ENCODE peak calls at places on chromosome 19, in seven cellular contexts. T, Q, X, D, E, L and A are unnamed samples.
A peak's percentile ranks its signal among the peaks of the same experiment; 100 is the strongest.

GRCh38 chr19:343941-344624 is 513 bp downstream of the MIER2 start:
- DNase-seq in E (no peak), T (no peak), X (peak; percentile 47), L (peak; percentile 59), Q (no peak), D (peak; percentile 65), A (no peak)

GRCh38 chr19:4197625-4198466 is 15.4 kb downstream of the ANKRD24 start:
- DNase-seq in Q (no peak), D (no peak), X (peak; percentile 87), L (peak; percentile 80), T (no peak), E (no peak), A (no peak)

GRCh38 chr19:37218592-37218935 is 550 bp downstream of the ZNF383 start:
- DNase-seq in L (no peak), D (no peak), T (no peak), E (no peak), X (no peak), Q (no peak), A (no peak)

GRCh38 chr19:16160943-16161560 is 12.3 kb downstream of the CIB3 start:
- DNase-seq in L (no peak), Q (peak; percentile 30), T (no peak), X (no peak), E (peak; percentile 47), D (no peak), A (no peak)

GRCh38 chr19:29724102-29724641 is 9.1 kb upstream of the C19orf12 start:
- DNase-seq in L (peak; percentile 73), Q (no peak), E (no peak), X (peak; percentile 75), D (no peak), T (no peak), A (no peak)

GRCh38 chr19:40467007-40467565 is 285 bp downstream of the SPTBN4 start:
- DNase-seq in L (peak; percentile 64), T (no peak), E (no peak), X (peak; percentile 54), Q (no peak), D (peak; percentile 68), A (no peak)

GRCh38 chr19:40872209-40872608 is 9.8 kb downstream of the CYP2A7 start:
- DNase-seq in T (no peak), E (no peak), D (no peak), Q (no peak), X (no peak), L (no peak), A (no peak)

GRCh38 chr19:55632463-55632834 is 8.1 kb upstream of the ZNF784 start:
- DNase-seq in D (peak; percentile 96), T (peak; percentile 95), L (peak; percentile 94), X (peak; percentile 99), Q (peak; percentile 88), E (peak; percentile 94), A (peak; percentile 94)

GRCh38 chr19:8021374-8021773 is 15.9 kb upstream of the ELAVL1 start:
- DNase-seq in T (no peak), D (no peak), X (no peak), Q (no peak), E (no peak), L (no peak), A (no peak)

GRCh38 chr19:15074371-15074770 is 7.6 kb upstream of the OR1I1 start:
- DNase-seq in X (no peak), E (no peak), Q (no peak), T (no peak), D (no peak), L (no peak), A (no peak)

GRCh38 chr19:13143135-13143534 is 7.0 kb downstream of the STX10 start:
- DNase-seq in L (no peak), Q (peak; percentile 51), T (no peak), X (no peak), D (no peak), E (no peak), A (no peak)

GRCh38 chr19:7869910-7870511 is 4.2 kb downstream of the PRR36 start:
- DNase-seq in D (no peak), Q (peak; percentile 87), E (peak; percentile 63), L (peak; percentile 85), T (peak; percentile 68), X (peak; percentile 96), A (no peak)

GRCh38 chr19:21130097-21130775 is 11.6 kb upstream of the ZNF431 start:
- DNase-seq in L (no peak), T (no peak), Q (no peak), E (no peak), D (no peak), X (no peak), A (no peak)

GRCh38 chr19:30363073-30363472 is 9.1 kb upstream of the ZNF536 start:
- DNase-seq in L (no peak), Q (no peak), D (no peak), X (no peak), T (no peak), E (no peak), A (no peak)

GRCh38 chr19:13622727-13623126 is 116.4 kb upstream of the CACNA1A start:
- DNase-seq in T (no peak), Q (no peak), E (no peak), L (no peak), X (peak; percentile 33), D (no peak), A (no peak)

GRCh38 chr19:51628153-51628939 is 1.9 kb downstream of the SIGLEC5 start:
- DNase-seq in T (no peak), D (no peak), E (no peak), Q (no peak), X (no peak), L (no peak), A (no peak)

GRCh38 chr19:18763674-18764590 is 27.2 kb downstream of the COMP start:
- DNase-seq in D (no peak), L (no peak), T (no peak), Q (no peak), E (no peak), X (no peak), A (peak; percentile 88)

GRCh38 chr19:4449022-4449825 is 8.4 kb downstream of the UBXN6 start:
- DNase-seq in Q (no peak), L (no peak), D (peak; percentile 88), T (no peak), X (no peak), E (no peak), A (no peak)

GRCh38 chr19:6811906-6812305 is 39.4 kb downstream of the VAV1 start:
- DNase-seq in Q (peak; percentile 31), E (no peak), D (no peak), T (no peak), X (peak; percentile 66), L (no peak), A (no peak)

DNA sequence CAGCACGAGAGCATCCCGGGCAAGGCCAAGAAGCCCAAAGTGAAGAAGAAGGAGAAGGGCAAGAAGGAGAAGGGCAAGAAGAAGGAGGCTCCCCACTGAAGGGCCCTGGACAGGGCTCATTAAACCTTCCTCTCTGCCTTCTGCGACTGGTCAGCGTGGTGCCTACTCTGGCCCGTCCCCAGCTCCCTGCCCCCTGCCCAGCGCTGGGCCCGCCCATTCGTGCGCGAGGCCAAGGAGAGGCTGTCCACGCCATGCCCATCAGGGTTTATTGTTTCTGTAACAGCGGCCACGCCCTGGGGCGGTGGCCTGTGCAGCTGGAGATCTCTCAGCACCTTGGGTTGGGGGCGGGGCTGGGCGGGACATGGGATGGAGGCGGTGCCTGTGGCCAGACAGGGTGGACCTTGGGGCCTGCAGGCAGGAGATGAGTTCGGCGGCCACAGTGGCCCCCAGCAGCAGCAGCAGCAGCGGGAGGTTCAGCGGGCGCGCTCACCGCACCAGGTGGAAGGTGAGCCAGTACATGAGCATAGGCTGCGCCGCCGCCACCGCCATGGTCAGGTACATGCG is 897 bp downstream of the C19orf33 start:
- DNase-seq in Q (peak; percentile 76), D (no peak), X (peak; percentile 98), E (peak; percentile 94), L (peak; percentile 85), T (peak; percentile 93), A (peak; percentile 74)
- TF ChIP-seq POLR2AphosphoS5 in Q (no peak), D (no peak), X (peak; percentile 88), E (peak; percentile 44), L (no peak), T (peak; percentile 92), A (no peak)

GRCh38 chr19:1652471-1653299 is at the start of gene TCF3:
- DNase-seq in L (peak; percentile 98), X (peak; percentile 98), E (peak; percentile 99), Q (peak; percentile 96), T (peak; percentile 99), D (peak; percentile 99), A (peak; percentile 98)
- TF ChIP-seq POLR2AphosphoS5 in L (peak; percentile 13), X (no peak), E (peak; percentile 31), Q (peak; percentile 27), T (peak; percentile 72), D (peak; percentile 65), A (peak; percentile 96)

GRCh38 chr19:5782945-5783919 is 1.3 kb downstream of the PRR22 start:
- DNase-seq in D (peak; percentile 63), E (no peak), T (no peak), L (no peak), X (no peak), Q (no peak), A (no peak)
- TF ChIP-seq POLR2AphosphoS5 in D (no peak), E (no peak), T (no peak), L (no peak), X (no peak), Q (no peak), A (no peak)

GRCh38 chr19:38742296-38742695 is 2.0 kb downstream of the CAPN12 start:
- DNase-seq in X (no peak), T (no peak), L (no peak), Q (no peak), E (no peak), D (no peak), A (no peak)
- TF ChIP-seq POLR2AphosphoS5 in X (no peak), T (no peak), L (no peak), Q (no peak), E (no peak), D (no peak), A (no peak)

GRCh38 chr19:46229442-46229841 is at the start of gene IGFL1:
- DNase-seq in D (no peak), Q (no peak), X (no peak), T (no peak), L (no peak), E (no peak), A (no peak)
- TF ChIP-seq POLR2AphosphoS5 in D (no peak), Q (no peak), X (no peak), T (no peak), L (no peak), E (no peak), A (no peak)

GRCh38 chr19:11787536-11787935 is 10.8 kb upstream of the ZNF491 start:
- DNase-seq in E (no peak), Q (no peak), X (no peak), D (no peak), L (no peak), T (no peak), A (no peak)

GRCh38 chr19:11797491-11797890 is 832 bp upstream of the ZNF491 start:
- DNase-seq in E (peak; percentile 92), L (peak; percentile 84), X (peak; percentile 94), D (peak; percentile 94), Q (peak; percentile 90), T (peak; percentile 93), A (peak; percentile 83)

GRCh38 chr19:11798391-11799296 is at the start of gene ZNF491:
- DNase-seq in T (peak; percentile 94), Q (peak; percentile 87), X (peak; percentile 97), E (peak; percentile 96), D (peak; percentile 95), L (peak; percentile 94), A (peak; percentile 82)

DNA sequence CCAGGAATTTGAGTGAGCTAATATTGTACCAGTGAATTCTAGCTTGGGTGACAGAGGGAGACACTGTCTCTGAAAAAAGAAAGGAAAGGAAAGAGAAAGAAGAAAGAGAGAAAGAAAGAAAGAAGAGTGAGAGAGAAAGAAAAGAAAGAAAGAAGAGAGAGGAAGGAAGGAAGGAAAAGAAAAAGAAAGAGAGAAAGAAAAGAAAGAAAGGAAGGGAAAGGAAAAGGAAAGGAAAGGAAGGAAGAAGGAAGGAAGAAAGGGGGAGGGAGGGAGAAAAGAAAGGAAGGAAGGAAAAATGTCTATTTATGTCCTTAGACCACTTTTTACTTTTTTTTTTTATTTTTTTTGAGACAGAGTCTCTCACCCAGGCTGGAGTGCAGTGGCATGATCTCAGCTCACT is 5.4 kb upstream of the ZNF491 start:
- DNase-seq in L (no peak), T (no peak), E (no peak), D (no peak), Q (no peak), X (no peak), A (no peak)
- TF ChIP-seq POLR2AphosphoS5 in L (no peak), T (no peak), E (no peak), D (no peak), Q (no peak), X (no peak), A (no peak)